ENCODE peak calls at places on chromosomes 11 and 22, in four cellular contexts. D is cardiac muscle cell, K is PC-3, R is DND-41. W is an unnamed sample.
A peak's percentile ranks its signal among the peaks of the same experiment; 100 is the strongest.

GRCh38 chr11:39732002-39732401 is 1727.5 kb downstream of the LRRC4C start:
- DNase-seq in R (no peak), D (no peak), K (no peak), W (no peak)

GRCh38 chr11:123330071-123330470 is 100.0 kb upstream of the GRAMD1B start:
- DNase-seq in D (peak; percentile 24), R (no peak), K (no peak), W (no peak)

GRCh38 chr11:108307751-108308150 is 84.9 kb downstream of the ATM start:
- DNase-seq in R (no peak), K (no peak), D (no peak), W (no peak)

GRCh38 chr11:115333951-115334350 is 170.3 kb downstream of the CADM1 start:
- DNase-seq in R (no peak), K (no peak), D (no peak), W (no peak)

GRCh38 chr11:34565417-34566208 is 52.0 kb upstream of the ELF5 start:
- DNase-seq in K (peak; percentile 12), D (no peak), R (peak; percentile 27), W (no peak)

GRCh38 chr11:94171693-94172440 is 43.2 kb downstream of the PANX1 start:
- DNase-seq in D (peak; percentile 65), K (peak; percentile 60), R (peak; percentile 43), W (no peak)

GRCh38 chr11:86802601-86803051 is 2.3 kb downstream of the PRSS23 start:
- DNase-seq in D (peak; percentile 65), R (no peak), K (peak; percentile 78), W (no peak)

GRCh38 chr11:32884770-32885384 is 7.7 kb upstream of the QSER1 start:
- DNase-seq in D (peak; percentile 35), K (peak; percentile 22), R (no peak), W (no peak)

GRCh38 chr11:61472868-61473267 is 35.7 kb upstream of the LRRC10B start:
- DNase-seq in D (peak; percentile 81), R (no peak), K (no peak), W (no peak)

GRCh38 chr22:40560551-40560950 is 76.0 kb downstream of the MRTFA start:
- DNase-seq in R (no peak), K (no peak), D (peak; percentile 33), W (no peak)

GRCh38 chr22:40224702-40225101 is 47.0 kb downstream of the TNRC6B start:
- DNase-seq in R (no peak), K (no peak), D (no peak), W (no peak)

GRCh38 chr11:96161271-96162089 is 181.5 kb downstream of the MAML2 start:
- DNase-seq in R (no peak), K (peak; percentile 58), D (peak; percentile 58), W (no peak)

GRCh38 chr11:61080986-61081590 is 21.2 kb upstream of the CD5 start:
- DNase-seq in R (no peak), D (no peak), K (no peak), W (no peak)

GRCh38 chr11:93747122-93747521 is 5.7 kb downstream of the C11orf54 start:
- DNase-seq in R (no peak), D (no peak), K (no peak), W (no peak)

GRCh38 chr11:7165911-7166310 is 77.1 kb downstream of the RBMXL2 start:
- DNase-seq in K (no peak), R (no peak), D (peak; percentile 8), W (no peak)

GRCh38 chr22:26610072-26610958 is 7.5 kb downstream of the CRYBB1 start:
- DNase-seq in D (peak; percentile 91), R (peak; percentile 55), K (peak; percentile 73), W (peak; percentile 34)

GRCh38 chr22:37994049-37994448 is 9.7 kb upstream of the SOX10 start:
- DNase-seq in D (no peak), R (no peak), K (no peak), W (no peak)

GRCh38 chr22:47351836-47352579 is 589.6 kb downstream of the TBC1D22A start:
- DNase-seq in K (no peak), D (no peak), R (no peak), W (no peak)

GRCh38 chr11:120034881-120035620 is 102.9 kb downstream of the TRIM29 start:
- DNase-seq in K (no peak), R (no peak), D (no peak), W (no peak)

GRCh38 chr11:1913271-1914060 is 6.0 kb upstream of the TNNT3 start:
- DNase-seq in R (no peak), K (no peak), D (no peak), W (no peak)

GRCh38 chr22:39238966-39239510 is 5.7 kb downstream of the PDGFB start:
- DNase-seq in K (no peak), D (no peak), R (no peak), W (no peak)

GRCh38 chr11:118820412-118821357 is 29.7 kb upstream of the DDX6 start:
- DNase-seq in D (no peak), K (peak; percentile 89), R (no peak), W (peak; percentile 25)

GRCh38 chr11:106249857-106250256 is 172.4 kb downstream of the AASDHPPT start:
- DNase-seq in R (no peak), D (peak; percentile 94), K (no peak), W (no peak)

GRCh38 chr22:47563406-47564157 is 801.1 kb downstream of the TBC1D22A start:
- DNase-seq in R (no peak), D (no peak), K (no peak), W (no peak)

GRCh38 chr11:71120346-71120963 is 131.9 kb downstream of the SHANK2 start:
- DNase-seq in K (peak; percentile 67), D (peak; percentile 8), R (no peak), W (no peak)

GRCh38 chr11:3014314-3014938 is 22.3 kb upstream of the NAP1L4 start:
- DNase-seq in D (no peak), K (no peak), R (peak; percentile 56), W (no peak)

GRCh38 chr22:42033263-42034181 is 34.9 kb downstream of the WBP2NL start:
- DNase-seq in D (no peak), K (no peak), R (no peak), W (no peak)

GRCh38 chr11:72072348-72072747 is 8.0 kb downstream of the NUMA1 start:
- DNase-seq in R (peak; percentile 13), D (peak; percentile 78), K (peak; percentile 91), W (no peak)

GRCh38 chr11:35348898-35349687 is 70.3 kb downstream of the SLC1A2 start:
- DNase-seq in K (no peak), R (no peak), D (no peak), W (no peak)

DNA sequence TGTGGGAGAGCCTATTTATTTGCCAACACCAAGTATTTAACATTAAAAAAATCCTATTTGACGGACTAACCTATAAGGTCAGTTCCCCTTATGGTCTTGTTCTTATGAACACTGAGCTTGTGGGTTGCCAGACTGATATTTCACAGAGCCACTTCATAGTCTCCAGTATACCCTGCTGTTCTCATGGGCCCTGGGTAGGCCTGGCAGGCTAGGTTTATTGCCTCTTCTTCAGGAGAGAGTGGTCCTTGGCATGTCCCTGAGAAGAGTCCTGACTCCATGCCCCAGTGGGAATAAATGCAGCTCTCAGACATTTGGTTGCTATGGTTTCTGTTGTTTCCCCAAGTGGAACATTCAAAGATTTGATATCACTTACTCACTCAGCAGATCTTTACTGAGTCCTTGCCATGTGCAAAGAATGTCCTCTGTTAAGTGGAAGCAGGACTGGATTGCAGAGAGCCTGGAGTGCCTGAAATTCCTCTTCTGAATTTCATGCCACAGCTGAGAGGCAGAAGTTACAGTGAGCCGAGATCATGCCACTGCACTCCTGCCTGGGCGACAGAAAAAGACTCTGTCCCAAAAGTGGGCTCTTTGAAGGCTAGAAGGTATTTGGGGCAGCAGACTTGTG is 15.7 kb downstream of the SLC5A1 start:
- DNase-seq in D (peak; percentile 37), K (no peak), R (no peak), W (no peak)
- H3K27ac ChIP-seq in D (peak overlapping the region; percentile 95), K (no peak overlapping the region), R (no peak overlapping the region), W (no peak overlapping the region)

DNA sequence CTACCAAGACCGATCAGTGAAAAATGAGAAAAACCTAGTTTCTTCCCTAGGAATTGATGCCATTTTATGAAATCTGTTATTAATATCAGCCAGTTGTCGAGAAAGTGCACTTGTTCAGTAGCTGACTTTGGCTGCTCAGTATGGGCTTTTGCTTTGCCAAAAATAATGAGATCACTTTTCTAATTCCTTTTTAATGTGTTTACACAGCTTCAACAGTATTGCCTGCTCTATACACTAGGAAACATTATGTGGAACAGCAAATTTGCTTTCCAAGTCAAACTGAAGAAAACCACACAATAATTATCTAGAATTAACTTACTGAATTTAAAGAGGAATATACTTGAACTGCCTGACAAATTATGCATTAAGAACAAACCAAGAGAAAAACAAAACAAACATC is 34.4 kb downstream of the SCUBE2 start:
- DNase-seq in R (no peak), K (no peak), D (no peak), W (no peak)
- H3K27ac ChIP-seq in R (no peak overlapping the region), K (no peak overlapping the region), D (no peak overlapping the region), W (no peak overlapping the region)

GRCh38 chr11:116771935-116772334 is 852 bp downstream of the BUD13 start:
- DNase-seq in K (no peak), R (no peak), D (no peak), W (no peak)

GRCh38 chr11:116774661-116775060 is 1.9 kb upstream of the BUD13 start:
- DNase-seq in R (no peak), D (no peak), K (no peak), W (no peak)

GRCh38 chr11:116772443-116773202 is at the start of gene BUD13:
- DNase-seq in R (peak; percentile 94), D (peak; percentile 87), K (peak; percentile 94), W (peak; percentile 86)

GRCh38 chr11:116775975-116776374 is 3.2 kb upstream of the BUD13 start:
- DNase-seq in D (no peak), R (no peak), K (no peak), W (no peak)

GRCh38 chr11:116773203-116774112 is 671 bp upstream of the BUD13 start:
- DNase-seq in R (no peak), K (no peak), D (no peak), W (no peak)
- H3K27ac ChIP-seq in R (peak overlapping the region; percentile 94), K (peak overlapping the region; percentile 39), D (peak overlapping the region; percentile 94), W (peak overlapping the region; percentile 89)

DNA sequence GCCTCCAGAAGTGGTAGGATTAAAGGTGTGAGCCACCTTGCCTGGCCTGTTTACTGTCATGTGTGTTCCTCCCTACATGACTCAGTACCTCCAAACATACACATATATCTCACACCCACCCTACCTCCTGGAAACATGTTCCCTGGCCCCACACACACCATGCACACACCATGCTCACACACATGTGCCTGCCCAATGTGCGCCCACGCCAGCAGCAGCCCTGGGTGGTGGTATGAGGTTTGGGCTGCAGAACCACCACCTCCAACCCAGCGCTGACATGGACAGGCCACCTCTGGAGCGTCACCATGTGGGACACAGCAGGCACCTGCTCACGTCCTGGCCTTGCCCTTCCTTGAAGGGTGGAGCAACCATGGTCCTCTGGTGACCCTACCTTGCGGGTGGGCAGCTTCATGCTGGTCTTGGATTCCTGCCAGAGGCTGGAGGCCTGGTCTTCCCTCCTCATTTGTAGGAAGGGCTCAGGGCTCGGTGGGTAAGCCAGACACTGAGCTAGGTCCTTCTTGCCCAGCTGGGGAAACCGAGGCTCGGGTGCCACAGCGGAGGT is 37.9 kb downstream of the KIAA1671 start:
- DNase-seq in R (no peak), D (no peak), K (no peak), W (no peak)
- H3K27ac ChIP-seq in R (no peak overlapping the region), D (no peak overlapping the region), K (peak overlapping the region; percentile 100), W (no peak overlapping the region)

GRCh38 chr22:19876314-19876940 is 21.8 kb upstream of the GNB1L start:
- DNase-seq in K (no peak), D (no peak), R (no peak), W (no peak)
- H3K27ac ChIP-seq in K (no peak overlapping the region), D (no peak overlapping the region), R (peak overlapping the region; percentile 25), W (no peak overlapping the region)

GRCh38 chr11:65634140-65634436 is 3.8 kb upstream of the SIPA1 start:
- DNase-seq in K (no peak), R (no peak), D (no peak), W (no peak)
- H3K27ac ChIP-seq in K (no peak overlapping the region), R (no peak overlapping the region), D (no peak overlapping the region), W (no peak overlapping the region)

W was measured in substantia nigra.